ENCODE peak calls at places on chromosomes 3 and 15, in four cellular contexts. A is T-helper 2 cell; V is stimulated activated naive CD8-positive, alpha-beta T cell treated with anti-CD3 and anti-CD28 coated beads, Interleukin-15, Interleukin-2, amounts not matched to agents 100 U/mL and 50 U/mL, for 24 hours; T is substantia nigra. U is an unnamed sample.

GRCh38 chr15:59271595-59272201 is 65.1 kb downstream of the LDHAL6B start:
- DNase-seq in T (no peak), A (no peak), V (no peak), U (no peak)

GRCh38 chr3:182785142-182785541 is 8.2 kb upstream of the ATP11B start:
- DNase-seq in T (no peak), V (no peak), A (no peak), U (no peak)

GRCh38 chr3:101823525-101823924 is 25.8 kb upstream of the NFKBIZ start:
- DNase-seq in A (no peak), V (no peak), T (no peak), U (no peak)

GRCh38 chr3:160473978-160474377 is 24.4 kb upstream of the TRIM59 start:
- DNase-seq in V (no peak), A (no peak), T (no peak), U (no peak)

GRCh38 chr15:37940886-37941285 is 6.4 kb downstream of the TMCO5A start:
- DNase-seq in A (no peak), T (no peak), V (no peak), U (no peak)

GRCh38 chr3:122973893-122974615 is 53.5 kb downstream of the SEMA5B start:
- DNase-seq in T (no peak), A (no peak), V (no peak), U (no peak)

GRCh38 chr3:133466531-133467386 is 66.9 kb downstream of the BFSP2 start:
- DNase-seq in T (no peak), V (no peak), A (peak; percentile 53), U (peak; percentile 37)

GRCh38 chr15:62075595-62076279 is 9.0 kb downstream of the C2CD4A start:
- DNase-seq in A (no peak), T (no peak), V (no peak), U (no peak)

GRCh38 chr3:140571836-140572235 is 106.0 kb upstream of the TRIM42 start:
- DNase-seq in A (no peak), T (no peak), V (no peak), U (no peak)

GRCh38 chr3:66115858-66116654 is 77.3 kb upstream of the MAGI1 start:
- DNase-seq in T (no peak), V (no peak), A (no peak), U (no peak)

GRCh38 chr15:74208901-74209559 is 6.4 kb upstream of the STRA6 start:
- DNase-seq in A (no peak), V (no peak), T (no peak), U (no peak)

GRCh38 chr3:161031134-161031533 is 74.0 kb downstream of the B3GALNT1 start:
- DNase-seq in A (no peak), T (no peak), V (no peak), U (no peak)

GRCh38 chr15:99983894-99984293 is 250.7 kb upstream of the LYSMD4 start:
- DNase-seq in V (no peak), A (no peak), T (no peak), U (no peak)

GRCh38 chr3:172919297-172919683 is 168.8 kb downstream of the ECT2 start:
- DNase-seq in T (no peak), V (no peak), A (no peak), U (no peak)

GRCh38 chr3:110685630-110686029 is 386.0 kb upstream of the NECTIN3 start:
- DNase-seq in T (no peak), V (no peak), A (no peak), U (no peak)

GRCh38 chr3:190326361-190326760 is 4.1 kb upstream of the CLDN1 start:
- DNase-seq in T (no peak), V (no peak), A (no peak), U (no peak)

GRCh38 chr15:29087521-29088285 is 181.9 kb downstream of the NSMCE3 start:
- DNase-seq in A (no peak), T (no peak), V (no peak), U (no peak)

GRCh38 chr3:153756816-153757215 is 364.4 kb upstream of the ARHGEF26 start:
- DNase-seq in T (no peak), A (no peak), V (no peak), U (no peak)

GRCh38 chr3:47283596-47284364 is 1.0 kb downstream of the KLHL18 start:
- DNase-seq in T (no peak), A (peak; percentile 32), V (peak; percentile 64), U (no peak)

GRCh38 chr3:65402597-65402996 is 636.1 kb downstream of the MAGI1 start:
- DNase-seq in A (no peak), T (no peak), V (no peak), U (no peak)

GRCh38 chr3:137820366-137820765 is 56.3 kb downstream of the SOX14 start:
- DNase-seq in T (no peak), A (no peak), V (no peak), U (no peak)

GRCh38 chr3:32376098-32376497 is 15.6 kb upstream of the CMTM7 start:
- DNase-seq in V (no peak), T (no peak), A (no peak), U (no peak)

GRCh38 chr15:43165801-43166325 is 19.3 kb upstream of the CCNDBP1 start:
- DNase-seq in T (no peak), V (no peak), A (no peak), U (no peak)

GRCh38 chr3:34361921-34362320 is 563.5 kb downstream of the PDCD6IP start:
- DNase-seq in T (no peak), V (no peak), A (peak; percentile 44), U (no peak)

GRCh38 chr3:169458323-169458722 is 205.2 kb downstream of the MECOM start:
- DNase-seq in A (no peak), T (no peak), V (no peak), U (no peak)

GRCh38 chr3:42080452-42080872 is 10.7 kb upstream of the TRAK1 start:
- DNase-seq in A (peak; percentile 70), V (peak; percentile 46), T (no peak), U (no peak)

GRCh38 chr15:63372018-63372705 is 9.5 kb downstream of the CA12 start:
- DNase-seq in T (no peak), A (no peak), V (peak; percentile 34), U (no peak)

GRCh38 chr15:38351466-38351865 is 98.8 kb downstream of the SPRED1 start:
- DNase-seq in V (no peak), T (no peak), A (no peak), U (no peak)

GRCh38 chr15:93131485-93132075 is 42.6 kb upstream of the RGMA start:
- DNase-seq in V (no peak), A (no peak), T (no peak), U (no peak)

GRCh38 chr15:93523490-93523889 is 434.5 kb upstream of the RGMA start:
- DNase-seq in V (no peak), A (no peak), T (no peak), U (no peak)

GRCh38 chr3:185153170-185153733 is 392 bp upstream of the C3orf70 start:
- DNase-seq in V (peak; percentile 5), T (peak; percentile 56), A (peak; percentile 8), U (peak; percentile 25)

GRCh38 chr3:13411186-13411860 is 8.8 kb downstream of the NUP210 start:
- DNase-seq in V (no peak), T (no peak), A (no peak), U (no peak)

U was measured in memory B cell.